ENCODE peak calls at places on chromosomes 11 and 22, in six cellular contexts. Z is RWPE2; B is pancreas; J is PC-9; A is CD4-positive, alpha-beta T cell; W is tibial artery. N is an unnamed sample. For H3K27me3, the result is how much of the 10 kb centered on the place peaks cover.

GRCh38 chr11:130580372-130580771 is 131.9 kb downstream of the ADAMTS15 start:
- DNase-seq in B (no peak), J (peak), Z (peak), A (no peak), W (no peak), N (peak)

GRCh38 chr11:126391970-126392637 is 36.6 kb downstream of the ST3GAL4 start:
- DNase-seq in Z (no peak), W (no peak), J (no peak), B (peak), A (no peak), N (peak)

GRCh38 chr11:11916981-11917399 is 75.2 kb downstream of the USP47 start:
- DNase-seq in B (no peak), W (no peak), J (no peak), A (no peak), Z (no peak), N (peak)

GRCh38 chr11:94507485-94507884 is 4.8 kb upstream of the C11orf97 start:
- DNase-seq in J (peak), B (no peak), A (no peak), Z (no peak), W (no peak), N (peak)

GRCh38 chr11:134352111-134352510 is 20.3 kb downstream of the GLB1L2 start:
- DNase-seq in A (no peak), B (no peak), W (no peak), J (no peak), Z (no peak), N (no peak)

GRCh38 chr11:112523477-112523876 is 262.8 kb upstream of the PLET1 start:
- DNase-seq in Z (no peak), W (no peak), J (no peak), B (no peak), A (no peak), N (peak)

GRCh38 chr11:130877532-130877931 is 38.7 kb downstream of the SNX19 start:
- DNase-seq in B (no peak), Z (no peak), J (no peak), A (no peak), W (no peak), N (no peak)

GRCh38 chr22:43151251-43152000 is at the start of gene TSPO:
- DNase-seq in W (peak), J (peak), A (peak), B (peak), Z (peak), N (no peak)

GRCh38 chr22:35230417-35230816 is 26.9 kb upstream of the HMGXB4 start:
- DNase-seq in W (no peak), A (no peak), J (no peak), B (no peak), Z (no peak), N (no peak)

GRCh38 chr11:120675171-120675570 is 163.6 kb downstream of the GRIK4 start:
- DNase-seq in J (no peak), B (no peak), Z (no peak), W (no peak), A (no peak), N (no peak)

GRCh38 chr22:47996446-47996857 is 1234.0 kb downstream of the TBC1D22A start:
- DNase-seq in W (no peak), Z (no peak), A (no peak), B (no peak), J (no peak), N (no peak)

GRCh38 chr11:69647349-69647748 is 6.4 kb downstream of the CCND1 start:
- DNase-seq in W (no peak), Z (peak), J (no peak), A (no peak), B (peak), N (no peak)

GRCh38 chr11:2663506-2663905 is 36.3 kb downstream of the KCNQ1OT1 start:
- DNase-seq in J (no peak), W (no peak), A (no peak), B (no peak), Z (no peak), N (no peak)

GRCh38 chr11:44893250-44894216 is 57.1 kb downstream of the TP53I11 start:
- DNase-seq in B (no peak), W (peak), Z (no peak), J (no peak), A (no peak), N (no peak)

GRCh38 chr11:14299921-14300320 is 59.1 kb downstream of the RRAS2 start:
- DNase-seq in W (no peak), B (no peak), Z (no peak), J (no peak), A (no peak), N (no peak)

GRCh38 chr11:113159967-113160621 is 154.3 kb upstream of the TTC12 start:
- DNase-seq in W (peak), J (no peak), B (no peak), Z (no peak), A (no peak), N (no peak)

GRCh38 chr22:23206915-23207314 is 26.6 kb downstream of the BCR start:
- DNase-seq in Z (no peak), W (no peak), A (no peak), J (no peak), B (no peak), N (no peak)

GRCh38 chr11:120746395-120746794 is 234.8 kb downstream of the GRIK4 start:
- DNase-seq in A (no peak), W (no peak), Z (no peak), B (no peak), J (no peak), N (no peak)

GRCh38 chr11:765025-765801 is 12.1 kb downstream of the GATD1 start:
- DNase-seq in Z (peak), A (peak), B (peak), J (peak), W (no peak), N (peak)

GRCh38 chr11:75793966-75794365 is 21.0 kb upstream of the UVRAG start:
- DNase-seq in A (no peak), B (peak), J (no peak), Z (no peak), W (no peak), N (no peak)

GRCh38 chr11:487571-488021 is 19.4 kb downstream of the RNH1 start:
- DNase-seq in A (no peak), J (no peak), Z (peak), B (peak), W (no peak), N (no peak)

GRCh38 chr11:17386331-17387084 is 2.0 kb downstream of the KCNJ11 start:
- DNase-seq in J (no peak), W (peak), Z (no peak), A (peak), B (peak), N (no peak)

GRCh38 chr22:46269564-46269963 is 1.8 kb downstream of the TTC38 start:
- DNase-seq in W (no peak), A (no peak), Z (no peak), B (no peak), J (no peak), N (no peak)

GRCh38 chr22:48803993-48804810 is 1023.5 kb downstream of the BRD1 start:
- DNase-seq in J (no peak), W (no peak), A (no peak), Z (no peak), B (peak), N (no peak)

GRCh38 chr11:804599-804964 is 449 bp downstream of the PIDD1 start:
- DNase-seq in B (no peak), Z (no peak), W (no peak), A (no peak), J (no peak), N (no peak)

GRCh38 chr22:31496735-31497146 is 405 bp downstream of the SFI1 start:
- DNase-seq in W (no peak), B (peak), Z (no peak), A (peak), J (no peak), N (no peak)

GRCh38 chr11:35932641-35933571 is 11.0 kb upstream of the LDLRAD3 start:
- DNase-seq in A (no peak), Z (no peak), W (no peak), J (peak), B (no peak), N (peak)

GRCh38 chr11:125777309-125777708 is 1.3 kb downstream of the PATE2 start:
- DNase-seq in A (no peak), B (no peak), J (no peak), W (no peak), Z (no peak), N (peak)

GRCh38 chr11:116499396-116500001 is 273.3 kb downstream of the BUD13 start:
- DNase-seq in A (peak), W (peak), J (no peak), Z (no peak), B (peak), N (peak)

GRCh38 chr11:72116019-72116755 is 3.7 kb upstream of the ANAPC15 start:
- DNase-seq in J (no peak), W (no peak), A (no peak), B (no peak), Z (no peak), N (no peak)

GRCh38 chr11:62546937-62547625 is 475 bp upstream of the AHNAK start:
- DNase-seq in Z (peak), W (no peak), A (no peak), B (no peak), J (peak), N (peak)
- H3K27me3 ChIP-seq in Z (under half), W (under half), A (under half), B (under half), J (under half), N (under half)

GRCh38 chr11:64379817-64380709 is 21.1 kb downstream of the RPS6KA4 start:
- DNase-seq in A (no peak), B (no peak), W (no peak), Z (no peak), J (no peak), N (no peak)

GRCh38 chr11:64379160-64379559 is 20.2 kb downstream of the RPS6KA4 start:
- DNase-seq in B (no peak), J (no peak), Z (no peak), A (no peak), W (no peak), N (no peak)

GRCh38 chr11:64382586-64382985 is 23.6 kb downstream of the RPS6KA4 start:
- DNase-seq in J (no peak), B (no peak), A (no peak), W (no peak), Z (no peak), N (no peak)

GRCh38 chr11:64383580-64383979 is 24.6 kb downstream of the RPS6KA4 start:
- DNase-seq in J (no peak), B (no peak), W (no peak), A (no peak), Z (no peak), N (no peak)

DNA sequence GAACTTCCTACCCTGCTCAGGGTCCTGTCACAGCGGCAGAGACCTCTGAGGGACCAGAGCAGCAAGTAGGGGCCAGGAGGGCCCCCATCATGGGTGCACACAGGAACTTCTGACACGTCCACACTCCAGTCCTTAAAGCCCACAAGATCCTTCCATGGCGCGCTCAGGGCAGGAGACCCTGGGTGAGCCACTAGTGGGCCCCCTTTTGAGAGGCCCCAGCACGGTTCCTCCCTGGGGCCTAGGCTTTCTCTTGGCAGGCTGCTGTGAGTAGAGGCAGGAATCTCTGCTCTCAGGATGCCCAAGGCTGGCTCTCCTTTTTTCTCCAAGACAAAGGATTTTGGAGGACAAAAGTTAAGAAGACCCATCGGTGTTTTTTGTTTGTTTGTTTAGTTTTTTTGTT is 22.4 kb downstream of the RPS6KA4 start:
- DNase-seq in B (no peak), Z (no peak), J (no peak), A (no peak), W (no peak), N (no peak)
- TF ChIP-seq CTCF in B (no peak), Z (no peak), J (no peak), A (no peak), W (no peak), N (no peak)

GRCh38 chr11:62923634-62924411 is 2.7 kb upstream of the CHRM1 start:
- DNase-seq in Z (no peak), B (no peak), W (no peak), J (peak), A (no peak), N (no peak)
- H3K27me3 ChIP-seq in Z (half or more), B (under half), W (half or more), J (half or more), A (half or more), N (half or more)

GRCh38 chr11:127474735-127475134 is 474.2 kb upstream of the KIRREL3 start:
- DNase-seq in B (no peak), Z (no peak), W (no peak), J (no peak), A (no peak), N (no peak)

GRCh38 chr11:127470485-127470884 is 469.9 kb upstream of the KIRREL3 start:
- DNase-seq in J (no peak), W (no peak), B (no peak), Z (no peak), A (no peak), N (no peak)

GRCh38 chr11:127471662-127472061 is 471.1 kb upstream of the KIRREL3 start:
- DNase-seq in A (no peak), Z (no peak), J (no peak), B (no peak), W (no peak), N (no peak)
- TF ChIP-seq CTCF in A (no peak), Z (no peak), J (peak), B (no peak), W (no peak), N (no peak)

N was measured in bronchial epithelial cell.